ENCODE peak calls at places on chromosome X, in four cellular contexts. U is foreskin keratinocyte, C is psoas muscle, E is prostate gland. Z is an unnamed sample.

GRCh38 chrX:15465896-15466651 is 27.1 kb downstream of the PIR start:
- DNase-seq in U (no peak), C (no peak), E (no peak), Z (no peak)

GRCh38 chrX:70479197-70479969 is 34.7 kb downstream of the DLG3 start:
- DNase-seq in U (peak), C (no peak), E (peak), Z (peak)

GRCh38 chrX:96425204-96425603 is 259.4 kb upstream of the DIAPH2 start:
- DNase-seq in U (no peak), C (no peak), E (no peak), Z (no peak)

GRCh38 chrX:9765737-9766098 is at the start of gene GPR143:
- DNase-seq in U (no peak), C (no peak), E (no peak), Z (no peak)

GRCh38 chrX:148580016-148580415 is 79.6 kb downstream of the AFF2 start:
- DNase-seq in U (no peak), C (no peak), E (no peak), Z (no peak)

GRCh38 chrX:105229146-105229545 is 8.7 kb upstream of the TEX13A start:
- DNase-seq in U (no peak), C (no peak), E (no peak), Z (no peak)

GRCh38 chrX:63513825-63514574 is 162.9 kb upstream of the SPIN4 start:
- DNase-seq in U (no peak), C (no peak), E (peak), Z (peak)

GRCh38 chrX:134836497-134836968 is 154.3 kb upstream of the SMIM10 start:
- DNase-seq in U (peak), C (no peak), E (no peak), Z (no peak)

GRCh38 chrX:5857232-5857631 is 371.4 kb downstream of the NLGN4X start:
- DNase-seq in U (no peak), C (no peak), E (no peak), Z (no peak)

GRCh38 chrX:139759637-139760036 is 51.7 kb upstream of the MCF2 start:
- DNase-seq in U (no peak), C (no peak), E (no peak), Z (peak)

GRCh38 chrX:150486011-150486410 is 82.4 kb upstream of the MTM1 start:
- DNase-seq in U (no peak), C (peak), E (peak), Z (peak)

GRCh38 chrX:40083120-40083978 is 14.4 kb downstream of the BCOR start:
- DNase-seq in U (no peak), C (no peak), E (peak), Z (peak)

GRCh38 chrX:24110049-24110448 is 39.5 kb upstream of the ZFX start:
- DNase-seq in U (no peak), C (no peak), E (no peak), Z (no peak)

GRCh38 chrX:56811599-56811998 is 82.6 kb downstream of the NBDY start:
- DNase-seq in U (no peak), C (no peak), E (no peak), Z (no peak)

GRCh38 chrX:123731258-123731986 is 1.4 kb downstream of the THOC2 start:
- DNase-seq in U (no peak), C (no peak), E (no peak), Z (no peak)

GRCh38 chrX:40096395-40097091 is 1.2 kb downstream of the BCOR start:
- DNase-seq in U (no peak), C (peak), E (peak), Z (peak)

GRCh38 chrX:40158036-40158706 is 60.4 kb upstream of the BCOR start:
- DNase-seq in U (no peak), C (no peak), E (no peak), Z (no peak)

GRCh38 chrX:45767021-45767491 is 566.4 kb upstream of the DIPK2B start:
- DNase-seq in U (no peak), C (no peak), E (no peak), Z (peak)
- H3K27ac ChIP-seq in U (peak), C (peak), E (no peak), Z (peak)

GRCh38 chrX:153876112-153876491 is 9.9 kb downstream of the L1CAM start:
- DNase-seq in U (no peak), C (no peak), E (no peak), Z (no peak)
- TF ChIP-seq CTCF in U (no peak), C (no peak), E (no peak), Z (no peak)

GRCh38 chrX:26783512-26784225 is 567.7 kb downstream of the MAGEB5 start:
- DNase-seq in U (no peak), C (no peak), E (no peak), Z (peak)
- H3K27ac ChIP-seq in U (no peak), C (no peak), E (no peak), Z (no peak)

DNA sequence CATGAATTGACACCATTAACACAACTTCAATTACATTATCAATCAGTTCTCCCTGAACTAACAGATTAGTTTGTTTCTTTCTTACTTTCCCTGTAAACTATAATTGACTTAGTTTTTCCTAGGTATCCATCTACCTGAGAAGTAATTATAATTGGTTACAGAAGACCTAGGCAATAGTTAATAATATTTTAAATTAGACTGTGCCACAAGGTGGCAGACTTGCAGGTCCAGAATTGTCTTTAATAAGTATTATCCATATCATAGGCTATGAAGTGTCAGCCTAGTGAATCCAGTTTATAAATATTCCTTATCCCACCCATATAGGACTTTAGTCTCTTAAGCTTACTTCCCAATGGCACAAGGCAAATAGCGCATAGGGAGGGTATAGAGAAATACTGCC is 48.9 kb upstream of the FAM47B start:
- DNase-seq in U (no peak), C (no peak), E (no peak), Z (no peak)
- TF ChIP-seq CTCF in U (peak), C (peak), E (no peak), Z (peak)

DNA sequence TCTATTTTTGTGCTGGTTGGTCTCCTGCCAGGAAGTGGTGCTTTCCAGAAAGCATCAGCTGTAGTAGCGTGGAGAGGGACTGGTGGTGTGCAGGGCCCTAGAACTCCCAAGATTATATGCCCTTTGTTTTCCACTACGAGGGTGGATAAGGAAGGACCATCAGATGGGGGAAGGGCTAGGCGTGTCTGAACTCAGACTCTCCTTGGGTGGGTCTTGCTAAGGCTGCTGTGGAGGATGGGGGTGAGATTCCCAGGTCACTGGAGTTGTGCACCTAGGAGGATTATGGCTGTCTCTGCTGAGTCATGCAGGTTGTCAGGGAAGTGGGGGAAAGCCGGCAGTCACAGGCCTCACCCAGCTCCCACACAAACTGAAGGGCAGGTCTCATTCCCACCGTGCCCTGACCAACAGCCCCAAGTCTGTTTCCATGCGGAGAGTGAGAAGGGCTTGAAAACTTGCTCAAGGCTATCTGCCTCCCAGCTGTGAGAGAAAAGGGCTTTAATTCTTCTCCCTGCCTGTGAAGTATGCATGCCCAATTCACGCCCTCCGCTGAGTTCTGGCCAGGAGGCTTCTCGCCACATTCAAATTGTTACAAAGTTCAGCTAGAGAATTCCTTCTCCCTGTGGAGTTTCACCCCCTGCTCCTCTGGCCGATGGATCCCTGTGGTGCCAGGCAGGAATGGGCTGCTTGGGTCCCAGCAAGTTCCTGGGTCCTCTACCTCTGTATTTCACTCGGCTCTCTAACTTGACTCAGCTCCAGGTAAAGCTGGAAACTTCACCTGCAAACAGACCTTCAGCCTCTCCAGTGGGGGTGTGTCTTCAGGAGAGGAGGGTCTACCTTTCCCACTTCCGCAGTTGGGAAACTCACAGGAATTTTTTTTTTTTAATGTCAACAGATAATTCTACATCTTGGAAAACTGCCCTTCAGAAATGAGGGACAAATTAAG is 7.7 kb upstream of the CSTF2 start:
- DNase-seq in U (no peak), C (no peak), E (no peak), Z (no peak)
- H3K27ac ChIP-seq in U (no peak), C (no peak), E (no peak), Z (no peak)

DNA sequence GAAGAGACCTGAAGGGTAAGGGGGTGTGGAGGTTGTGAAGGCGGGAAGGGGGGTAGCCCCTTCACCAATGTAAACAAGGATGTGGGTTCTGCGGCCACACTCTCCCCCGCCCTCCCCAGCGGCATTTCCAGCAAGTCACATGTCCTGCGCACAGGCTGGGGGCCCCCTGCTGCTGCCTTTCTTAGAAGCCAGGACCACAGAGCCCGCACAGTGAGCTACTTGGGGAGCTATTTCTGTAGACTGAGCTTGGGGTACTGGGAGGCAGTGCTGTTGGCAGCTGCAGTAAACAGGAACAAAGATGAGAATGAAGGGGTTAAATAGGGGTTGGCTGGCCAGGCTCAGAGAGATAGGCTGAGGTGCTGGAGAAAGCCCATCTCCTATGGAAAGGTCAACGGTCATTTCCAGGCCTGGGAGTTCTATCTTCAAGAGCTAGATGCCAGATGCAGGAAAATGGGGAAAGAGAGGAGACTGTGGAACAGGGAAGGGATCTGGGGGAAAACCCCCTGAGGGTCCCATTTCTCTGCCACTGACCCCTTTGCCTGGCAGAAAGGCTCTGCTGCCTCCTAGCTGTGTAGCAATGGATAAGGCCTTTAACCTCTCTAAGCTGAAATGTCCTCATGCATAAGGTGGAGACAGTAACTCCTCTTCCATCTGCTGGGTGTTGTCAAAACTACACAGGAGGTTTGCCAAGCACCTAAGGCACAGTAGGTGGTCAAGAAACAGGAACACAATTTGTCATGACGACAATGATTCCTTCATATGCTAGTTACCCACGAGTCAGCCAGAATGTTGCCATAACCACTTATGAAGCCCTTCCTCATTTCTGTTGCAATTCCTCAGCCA is 18.5 kb upstream of the PIM2 start:
- DNase-seq in U (no peak), C (peak), E (peak), Z (no peak)
- TF ChIP-seq CTCF in U (peak), C (no peak), E (no peak), Z (no peak)

DNA sequence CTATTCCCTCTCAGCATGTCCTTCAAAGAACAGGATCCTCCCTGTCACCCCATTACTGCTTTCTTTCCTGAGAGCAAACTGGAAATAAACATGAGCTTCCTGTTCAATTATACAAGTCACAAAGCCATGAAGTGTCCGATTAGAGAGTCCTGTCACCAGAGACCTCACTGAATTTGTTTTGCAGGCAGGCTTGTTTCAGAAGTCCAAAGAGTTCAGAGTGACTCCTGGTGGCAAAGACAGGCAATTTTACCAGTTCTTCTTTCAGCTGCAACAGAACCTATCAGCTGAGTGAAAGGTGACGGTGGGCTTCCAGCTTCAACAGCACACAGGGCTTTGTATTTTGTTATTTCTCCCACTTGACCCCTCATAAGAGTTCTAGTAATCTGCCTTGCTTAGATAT is 6.4 kb downstream of the ELK1 start:
- DNase-seq in U (no peak), C (no peak), E (no peak), Z (no peak)
- H3K27ac ChIP-seq in U (no peak), C (no peak), E (no peak), Z (no peak)

GRCh38 chrX:38985375-38985774 is 184.1 kb downstream of the MID1IP1 start:
- DNase-seq in U (no peak), C (no peak), E (no peak), Z (no peak)
- TF ChIP-seq CTCF in U (peak), C (peak), E (no peak), Z (no peak)

GRCh38 chrX:1555370-1555769 is 18.4 kb upstream of the P2RY8 start:
- DNase-seq in U (no peak), C (no peak), E (no peak), Z (no peak)

GRCh38 chrX:1558761-1559468 is 21.9 kb upstream of the P2RY8 start:
- DNase-seq in U (no peak), C (no peak), E (no peak), Z (no peak)

GRCh38 chrX:1551959-1552546 is 15.1 kb upstream of the P2RY8 start:
- DNase-seq in U (no peak), C (no peak), E (no peak), Z (no peak)

GRCh38 chrX:1554469-1555210 is 17.7 kb upstream of the P2RY8 start:
- DNase-seq in U (no peak), C (no peak), E (no peak), Z (no peak)
- H3K27ac ChIP-seq in U (no peak), C (no peak), E (no peak), Z (no peak)

Z was measured in mammary epithelial cell.